ENCODE peak calls at places on chromosomes 4 and X, in ten cellular contexts. K is kidney epithelial cell, N is pancreas, H is AG10803, D is right lobe of liver, P is tibial nerve, R is OCI-LY7, F is SK-N-SH, Y is transverse colon, E is AG04450. B is an unnamed sample.

GRCh38 chr4:186366326-186366725 is 100.3 kb downstream of the F11 start:
- DNase-seq in H (no peak), N (no peak), P (no peak), R (no peak), D (no peak), F (no peak), K (no peak), Y (no peak), E (no peak), B (no peak)

GRCh38 chr4:52611030-52611555 is 48.0 kb downstream of the USP46 start:
- DNase-seq in K (no peak), P (no peak), E (no peak), F (no peak), H (no peak), Y (no peak), D (no peak), R (no peak), N (no peak), B (no peak)

GRCh38 chrX:38618152-38618551 is 56.8 kb downstream of the TSPAN7 start:
- DNase-seq in N (no peak), D (no peak), K (no peak), E (no peak), P (no peak), R (no peak), H (no peak), F (no peak), Y (no peak), B (no peak)

GRCh38 chr4:153547520-153547919 is 81.4 kb downstream of the TMEM131L start:
- DNase-seq in Y (no peak), N (no peak), D (no peak), E (no peak), K (no peak), H (no peak), F (no peak), R (no peak), P (no peak), B (no peak)

GRCh38 chr4:17812125-17812524 is 1.3 kb downstream of the NCAPG start:
- DNase-seq in F (no peak), E (no peak), P (no peak), H (no peak), Y (no peak), R (peak), K (no peak), N (no peak), D (no peak), B (no peak)

GRCh38 chr4:158856852-158857251 is 88.0 kb downstream of the FNIP2 start:
- DNase-seq in F (peak), E (peak), K (peak), D (no peak), N (no peak), H (peak), R (peak), P (no peak), Y (no peak), B (peak)

GRCh38 chr4:183158062-183158461 is 59.0 kb downstream of the WWC2 start:
- DNase-seq in N (no peak), D (no peak), H (peak), Y (no peak), K (no peak), E (peak), P (no peak), R (no peak), F (no peak), B (no peak)

GRCh38 chrX:149845385-149845784 is 35.6 kb upstream of the MAGEA8 start:
- DNase-seq in E (no peak), N (no peak), F (no peak), K (no peak), R (no peak), Y (no peak), P (no peak), D (no peak), H (no peak), B (no peak)

GRCh38 chr4:148073349-148073748 is 341.5 kb downstream of the ARHGAP10 start:
- DNase-seq in N (no peak), P (no peak), R (no peak), K (no peak), E (no peak), H (no peak), Y (no peak), F (no peak), D (no peak), B (no peak)

GRCh38 chr4:148076964-148077363 is 345.1 kb downstream of the ARHGAP10 start:
- DNase-seq in F (no peak), N (no peak), Y (no peak), E (peak), D (no peak), P (no peak), R (no peak), H (peak), K (no peak), B (peak)

GRCh38 chr4:148075438-148075837 is 343.6 kb downstream of the ARHGAP10 start:
- DNase-seq in P (no peak), H (no peak), D (no peak), E (no peak), F (no peak), N (no peak), R (no peak), Y (no peak), K (no peak), B (no peak)

GRCh38 chr4:148072789-148073188 is 340.9 kb downstream of the ARHGAP10 start:
- DNase-seq in E (no peak), K (no peak), H (no peak), N (no peak), F (no peak), Y (no peak), R (no peak), D (no peak), P (no peak), B (no peak)

GRCh38 chr4:148074462-148074861 is 342.6 kb downstream of the ARHGAP10 start:
- DNase-seq in N (no peak), P (no peak), K (no peak), R (no peak), F (no peak), H (no peak), Y (no peak), D (no peak), E (no peak), B (no peak)
- H3K4me3 ChIP-seq in N (no peak), P (no peak), K (no peak), R (no peak), F (no peak), H (no peak), Y (no peak), D (no peak), E (no peak), B (no peak)

DNA sequence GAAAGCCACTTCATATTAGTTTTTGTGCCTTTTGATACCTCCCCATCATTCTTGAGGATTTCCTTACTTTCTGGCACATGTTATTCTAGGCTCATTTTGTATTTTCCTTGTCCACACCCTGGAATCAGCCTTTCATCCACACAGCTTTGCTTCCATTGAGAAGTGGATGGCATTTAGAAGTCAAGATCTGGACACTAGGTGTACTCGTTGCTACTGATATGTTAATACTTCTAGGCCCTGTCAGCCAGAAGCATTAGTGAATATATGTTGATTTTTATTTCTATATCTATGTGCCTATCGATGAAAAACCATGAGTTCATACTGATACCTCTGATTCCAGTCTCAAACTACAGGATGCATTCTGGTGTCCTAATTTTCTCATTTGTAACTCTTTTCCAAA is 73.2 kb downstream of the ARHGAP24 start:
- DNase-seq in E (no peak), R (peak), K (no peak), H (no peak), D (no peak), Y (no peak), P (no peak), N (no peak), F (peak), B (peak)
- TF ChIP-seq CTCF in E (no peak), R (peak), K (no peak), H (no peak), D (no peak), Y (no peak), P (no peak), N (no peak), F (no peak), B (no peak)

GRCh38 chrX:48468247-48468671 is 1.8 kb downstream of the SLC38A5 start:
- DNase-seq in K (no peak), N (peak), E (no peak), P (no peak), F (no peak), D (peak), Y (peak), H (no peak), R (peak), B (no peak)
- H3K4me3 ChIP-seq in K (peak), N (peak), E (peak), P (peak), F (no peak), D (no peak), Y (peak), H (peak), R (peak), B (peak)

GRCh38 chrX:115582035-115582870 is 21.3 kb downstream of the PLS3 start:
- DNase-seq in H (no peak), D (no peak), P (no peak), F (no peak), R (no peak), K (no peak), Y (no peak), N (no peak), E (no peak), B (no peak)

GRCh38 chrX:115582871-115583729 is 22.1 kb downstream of the PLS3 start:
- DNase-seq in H (peak), E (no peak), D (no peak), F (no peak), R (no peak), Y (no peak), N (no peak), P (no peak), K (no peak), B (peak)

GRCh38 chrX:115584715-115585114 is 23.7 kb downstream of the PLS3 start:
- DNase-seq in D (no peak), E (no peak), H (peak), P (no peak), R (no peak), F (no peak), K (no peak), N (no peak), Y (no peak), B (peak)

GRCh38 chrX:115579786-115580294 is 18.9 kb downstream of the PLS3 start:
- DNase-seq in R (no peak), D (no peak), Y (no peak), F (no peak), K (no peak), P (no peak), N (no peak), H (no peak), E (no peak), B (no peak)

GRCh38 chrX:115583730-115584004 is 22.7 kb downstream of the PLS3 start:
- DNase-seq in Y (no peak), K (no peak), R (no peak), P (no peak), E (no peak), N (no peak), H (no peak), F (no peak), D (no peak), B (no peak)
- TF ChIP-seq CTCF in Y (no peak), K (no peak), R (no peak), P (no peak), E (no peak), N (no peak), H (no peak), F (no peak), D (no peak), B (no peak)

GRCh38 chr4:143186202-143186601 is 1.5 kb downstream of the USP38 start:
- DNase-seq in H (peak), K (no peak), D (no peak), F (no peak), E (no peak), N (no peak), R (no peak), Y (no peak), P (no peak), B (peak)
- H3K4me3 ChIP-seq in H (peak), K (peak), D (peak), F (peak), E (peak), N (peak), R (peak), Y (peak), P (peak), B (peak)

GRCh38 chrX:116490091-116490490 is 27.3 kb upstream of the CT83 start:
- DNase-seq in K (no peak), N (no peak), H (peak), R (peak), D (no peak), E (no peak), F (peak), P (no peak), Y (no peak), B (peak)
- TF ChIP-seq CTCF in K (peak), N (no peak), H (peak), R (peak), D (peak), E (no peak), F (peak), P (peak), Y (no peak), B (peak)

DNA sequence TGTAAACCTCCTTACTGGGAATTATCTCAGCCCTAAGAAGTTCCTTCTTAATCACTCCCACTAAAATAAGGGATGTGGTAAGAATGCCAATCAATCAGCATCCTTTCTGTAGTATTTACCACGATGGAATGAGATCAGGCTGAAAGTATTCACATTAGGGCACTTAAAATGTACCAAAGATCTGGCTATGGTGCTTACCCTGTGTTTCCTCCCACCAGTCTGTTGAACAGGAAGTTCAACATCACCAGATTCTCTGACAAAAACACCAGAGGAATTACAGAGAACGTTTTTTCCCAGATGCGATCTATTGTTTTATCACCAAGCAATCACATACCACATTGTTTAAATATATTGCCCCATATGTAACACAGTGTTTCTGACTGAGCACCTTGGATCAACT is 2.1 kb upstream of the CLCN3 start:
- DNase-seq in H (peak), P (no peak), F (no peak), E (no peak), Y (no peak), R (no peak), K (no peak), N (no peak), D (no peak), B (peak)
- H3K4me3 ChIP-seq in H (no peak), P (no peak), F (no peak), E (no peak), Y (no peak), R (no peak), K (no peak), N (no peak), D (no peak), B (no peak)

GRCh38 chrX:133415276-133416105 is at the start of gene GPC4:
- DNase-seq in D (peak), R (no peak), F (peak), P (peak), H (peak), K (no peak), E (no peak), N (peak), Y (peak), B (peak)

GRCh38 chrX:133412665-133413064 is 2.6 kb downstream of the GPC4 start:
- DNase-seq in R (no peak), K (no peak), D (no peak), Y (no peak), H (no peak), E (no peak), N (no peak), F (no peak), P (no peak), B (no peak)

GRCh38 chrX:133412246-133412645 is 3.0 kb downstream of the GPC4 start:
- DNase-seq in N (no peak), F (no peak), Y (no peak), K (peak), D (no peak), H (peak), R (no peak), P (no peak), E (no peak), B (peak)

GRCh38 chrX:133414399-133415275 is 652 bp downstream of the GPC4 start:
- DNase-seq in D (no peak), H (peak), K (no peak), E (no peak), Y (peak), N (peak), F (peak), P (no peak), R (no peak), B (peak)

GRCh38 chrX:133413218-133413925 is 1.9 kb downstream of the GPC4 start:
- DNase-seq in N (peak), F (peak), R (no peak), E (no peak), D (no peak), P (no peak), Y (peak), H (no peak), K (no peak), B (no peak)
- TF ChIP-seq CTCF in N (no peak), F (no peak), R (no peak), E (no peak), D (no peak), P (no peak), Y (no peak), H (no peak), K (no peak), B (no peak)

DNA sequence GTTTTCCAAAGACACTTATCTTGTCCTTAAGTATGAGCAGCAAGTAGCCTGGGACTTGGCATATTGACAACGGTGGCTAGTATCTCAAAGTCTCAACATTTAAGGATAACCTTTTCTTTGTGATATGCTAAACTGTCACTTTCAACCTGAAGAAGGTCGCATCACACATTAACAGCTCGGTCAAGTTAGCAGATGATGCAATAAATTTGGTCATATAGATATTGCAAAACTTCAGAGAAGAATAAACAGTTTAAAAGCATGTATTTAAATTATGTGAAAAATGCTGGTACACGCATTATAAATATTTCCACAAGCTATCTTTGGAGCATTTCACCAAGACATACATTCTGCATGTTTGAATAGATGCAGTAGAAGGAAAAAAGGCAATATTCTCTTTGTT is 24.4 kb downstream of the ARHGAP6 start:
- DNase-seq in R (no peak), Y (no peak), P (no peak), F (no peak), D (no peak), N (no peak), E (no peak), K (no peak), H (no peak), B (peak)
- H3K4me3 ChIP-seq in R (no peak), Y (no peak), P (no peak), F (no peak), D (no peak), N (no peak), E (no peak), K (no peak), H (no peak), B (no peak)

GRCh38 chr4:94168321-94168720 is 39.3 kb upstream of the SMARCAD1 start:
- DNase-seq in H (no peak), F (no peak), R (no peak), Y (no peak), N (no peak), E (no peak), K (no peak), P (no peak), D (no peak), B (no peak)

GRCh38 chr4:94169803-94170372 is 37.8 kb upstream of the SMARCAD1 start:
- DNase-seq in R (no peak), Y (no peak), F (no peak), K (no peak), N (no peak), P (no peak), D (no peak), H (no peak), E (no peak), B (no peak)

GRCh38 chr4:94175553-94176260 is 32.0 kb upstream of the SMARCAD1 start:
- DNase-seq in E (no peak), F (peak), Y (no peak), K (no peak), D (no peak), N (no peak), P (no peak), R (no peak), H (no peak), B (no peak)

DNA sequence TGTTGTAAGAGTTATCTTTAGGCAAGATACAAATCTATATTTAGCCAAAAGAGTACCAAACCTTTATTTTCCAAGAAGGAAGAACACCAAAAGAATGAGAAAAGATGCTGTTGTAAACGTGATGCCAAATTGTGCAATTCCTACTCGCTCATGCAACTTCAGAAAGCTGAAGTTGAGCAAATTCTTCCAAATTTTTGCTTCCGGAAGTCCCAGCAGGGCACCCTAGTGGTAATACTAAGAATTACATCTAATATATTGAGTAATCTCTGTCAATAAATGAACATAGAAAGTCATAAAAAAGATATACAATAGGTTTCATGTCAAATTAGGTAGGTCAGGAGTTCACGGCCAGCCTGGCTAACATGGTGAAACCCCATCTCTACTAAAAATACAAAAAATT is 36.0 kb upstream of the SMARCAD1 start:
- DNase-seq in P (no peak), E (no peak), H (no peak), K (no peak), Y (no peak), F (peak), R (no peak), D (no peak), N (no peak), B (peak)
- TF ChIP-seq CTCF in P (no peak), E (peak), H (peak), K (peak), Y (peak), F (peak), R (peak), D (no peak), N (no peak), B (peak)

B was measured in fibroblast of mammary gland.